ENCODE peak calls at places on chromosome 11, in seven cellular contexts. One of them, this sample, is unnamed.
A peak's percentile ranks its signal among the peaks of the same experiment; 100 is the strongest.

GRCh38 chr11:68038226-68038717 is 553 bp upstream of the TCIRG1 start:
- DNase-seq in Karpas-422: no peak
- DNase-seq in GM23338: no peak
- DNase-seq in CD4-positive, alpha-beta T cell: no peak
- DNase-seq in caudate nucleus: no peak
- DNase-seq in OCI-LY7: peak; percentile 27
- DNase-seq in fibroblast of lung: no peak
- DNase-seq in this sample: no peak

GRCh38 chr11:7513210-7514098 is at the start of gene PPFIBP2:
- DNase-seq in Karpas-422: peak; percentile 90
- DNase-seq in GM23338: peak; percentile 89
- DNase-seq in CD4-positive, alpha-beta T cell: peak; percentile 70
- DNase-seq in caudate nucleus: peak; percentile 81
- DNase-seq in OCI-LY7: peak; percentile 86
- DNase-seq in fibroblast of lung: peak; percentile 61
- DNase-seq in this sample: peak; percentile 91

GRCh38 chr11:17978553-17979287 is 34.1 kb downstream of the SERGEF start:
- DNase-seq in Karpas-422: peak; percentile 81
- DNase-seq in GM23338: peak; percentile 83
- DNase-seq in CD4-positive, alpha-beta T cell: no peak
- DNase-seq in caudate nucleus: peak; percentile 27
- DNase-seq in OCI-LY7: peak; percentile 26
- DNase-seq in fibroblast of lung: peak; percentile 56
- DNase-seq in this sample: no peak

GRCh38 chr11:13963949-13964770 is 1.6 kb downstream of the SPON1 start:
- DNase-seq in Karpas-422: no peak
- DNase-seq in GM23338: peak; percentile 55
- DNase-seq in CD4-positive, alpha-beta T cell: peak; percentile 3
- DNase-seq in caudate nucleus: peak; percentile 24
- DNase-seq in OCI-LY7: no peak
- DNase-seq in fibroblast of lung: no peak
- DNase-seq in this sample: peak; percentile 82

GRCh38 chr11:15826826-15827225 is 529.5 kb downstream of the SOX6 start:
- DNase-seq in Karpas-422: peak; percentile 73
- DNase-seq in GM23338: peak; percentile 84
- DNase-seq in CD4-positive, alpha-beta T cell: no peak
- DNase-seq in caudate nucleus: peak; percentile 23
- DNase-seq in OCI-LY7: peak; percentile 32
- DNase-seq in fibroblast of lung: peak; percentile 22
- DNase-seq in this sample: peak; percentile 75

GRCh38 chr11:116224889-116225200 is 547.9 kb downstream of the BUD13 start:
- DNase-seq in Karpas-422: no peak
- DNase-seq in GM23338: no peak
- DNase-seq in CD4-positive, alpha-beta T cell: no peak
- DNase-seq in caudate nucleus: no peak
- DNase-seq in OCI-LY7: no peak
- DNase-seq in fibroblast of lung: no peak
- DNase-seq in this sample: no peak

GRCh38 chr11:45820211-45820857 is 15.4 kb downstream of the SLC35C1 start:
- DNase-seq in Karpas-422: no peak
- DNase-seq in GM23338: no peak
- DNase-seq in CD4-positive, alpha-beta T cell: no peak
- DNase-seq in caudate nucleus: no peak
- DNase-seq in OCI-LY7: no peak
- DNase-seq in fibroblast of lung: no peak
- DNase-seq in this sample: no peak

GRCh38 chr11:1348748-1349073 is 39.3 kb upstream of the TOLLIP start:
- DNase-seq in Karpas-422: no peak
- DNase-seq in GM23338: no peak
- DNase-seq in CD4-positive, alpha-beta T cell: no peak
- DNase-seq in caudate nucleus: no peak
- DNase-seq in OCI-LY7: no peak
- DNase-seq in fibroblast of lung: no peak
- DNase-seq in this sample: no peak

GRCh38 chr11:5605849-5606248 is 9.4 kb downstream of the TRIM6 start:
- DNase-seq in Karpas-422: peak; percentile 51
- DNase-seq in GM23338: no peak
- DNase-seq in CD4-positive, alpha-beta T cell: no peak
- DNase-seq in caudate nucleus: no peak
- DNase-seq in OCI-LY7: peak; percentile 18
- DNase-seq in fibroblast of lung: peak; percentile 86
- DNase-seq in this sample: no peak

GRCh38 chr11:77188912-77189491 is 61.0 kb downstream of the MYO7A start:
- DNase-seq in Karpas-422: no peak
- DNase-seq in GM23338: peak; percentile 64
- DNase-seq in CD4-positive, alpha-beta T cell: no peak
- DNase-seq in caudate nucleus: no peak
- DNase-seq in OCI-LY7: no peak
- DNase-seq in fibroblast of lung: no peak
- DNase-seq in this sample: no peak

GRCh38 chr11:122050021-122050710 is 65.8 kb downstream of the BLID start:
- DNase-seq in Karpas-422: no peak
- DNase-seq in GM23338: no peak
- DNase-seq in CD4-positive, alpha-beta T cell: no peak
- DNase-seq in caudate nucleus: no peak
- DNase-seq in OCI-LY7: no peak
- DNase-seq in fibroblast of lung: no peak
- DNase-seq in this sample: no peak

GRCh38 chr11:16605440-16605970 is 132.9 kb upstream of the C11orf58 start:
- DNase-seq in Karpas-422: no peak
- DNase-seq in GM23338: peak; percentile 74
- DNase-seq in CD4-positive, alpha-beta T cell: no peak
- DNase-seq in caudate nucleus: no peak
- DNase-seq in OCI-LY7: no peak
- DNase-seq in fibroblast of lung: peak; percentile 51
- DNase-seq in this sample: peak; percentile 48

GRCh38 chr11:129795089-129795488 is 20.6 kb upstream of the TMEM45B start:
- DNase-seq in Karpas-422: no peak
- DNase-seq in GM23338: no peak
- DNase-seq in CD4-positive, alpha-beta T cell: no peak
- DNase-seq in caudate nucleus: no peak
- DNase-seq in OCI-LY7: no peak
- DNase-seq in fibroblast of lung: no peak
- DNase-seq in this sample: no peak

GRCh38 chr11:61380914-61381313 is 11.5 kb upstream of the TMEM216 start:
- DNase-seq in Karpas-422: peak; percentile 29
- DNase-seq in GM23338: no peak
- DNase-seq in CD4-positive, alpha-beta T cell: no peak
- DNase-seq in caudate nucleus: no peak
- DNase-seq in OCI-LY7: no peak
- DNase-seq in fibroblast of lung: no peak
- DNase-seq in this sample: no peak

GRCh38 chr11:61377461-61378160 is 14.8 kb upstream of the TMEM216 start:
- DNase-seq in Karpas-422: no peak
- DNase-seq in GM23338: no peak
- DNase-seq in CD4-positive, alpha-beta T cell: no peak
- DNase-seq in caudate nucleus: no peak
- DNase-seq in OCI-LY7: no peak
- DNase-seq in fibroblast of lung: peak; percentile 18
- DNase-seq in this sample: no peak

GRCh38 chr11:61375709-61376108 is 13.5 kb downstream of the TMEM138 start:
- DNase-seq in Karpas-422: no peak
- DNase-seq in GM23338: no peak
- DNase-seq in CD4-positive, alpha-beta T cell: no peak
- DNase-seq in caudate nucleus: no peak
- DNase-seq in OCI-LY7: no peak
- DNase-seq in fibroblast of lung: no peak
- DNase-seq in this sample: no peak

GRCh38 chr11:61384271-61385242 is 7.8 kb upstream of the TMEM216 start:
- DNase-seq in Karpas-422: peak; percentile 57
- DNase-seq in GM23338: peak; percentile 72
- DNase-seq in CD4-positive, alpha-beta T cell: no peak
- DNase-seq in caudate nucleus: no peak
- DNase-seq in OCI-LY7: peak; percentile 18
- DNase-seq in fibroblast of lung: peak; percentile 48
- DNase-seq in this sample: no peak

GRCh38 chr11:61378713-61379313 is 13.6 kb upstream of the TMEM216 start:
- DNase-seq in Karpas-422: no peak
- DNase-seq in GM23338: no peak
- DNase-seq in CD4-positive, alpha-beta T cell: no peak
- DNase-seq in caudate nucleus: no peak
- DNase-seq in OCI-LY7: no peak
- DNase-seq in fibroblast of lung: peak; percentile 98
- DNase-seq in this sample: no peak
- H3K27ac ChIP-seq in Karpas-422: no peak overlapping the region
- H3K27ac ChIP-seq in GM23338: no peak overlapping the region
- H3K27ac ChIP-seq in CD4-positive, alpha-beta T cell: no peak overlapping the region
- H3K27ac ChIP-seq in caudate nucleus: no peak overlapping the region
- H3K27ac ChIP-seq in OCI-LY7: no peak overlapping the region
- H3K27ac ChIP-seq in fibroblast of lung: peak overlapping the region; percentile 69
- H3K27ac ChIP-seq in this sample: no peak overlapping the region

DNA sequence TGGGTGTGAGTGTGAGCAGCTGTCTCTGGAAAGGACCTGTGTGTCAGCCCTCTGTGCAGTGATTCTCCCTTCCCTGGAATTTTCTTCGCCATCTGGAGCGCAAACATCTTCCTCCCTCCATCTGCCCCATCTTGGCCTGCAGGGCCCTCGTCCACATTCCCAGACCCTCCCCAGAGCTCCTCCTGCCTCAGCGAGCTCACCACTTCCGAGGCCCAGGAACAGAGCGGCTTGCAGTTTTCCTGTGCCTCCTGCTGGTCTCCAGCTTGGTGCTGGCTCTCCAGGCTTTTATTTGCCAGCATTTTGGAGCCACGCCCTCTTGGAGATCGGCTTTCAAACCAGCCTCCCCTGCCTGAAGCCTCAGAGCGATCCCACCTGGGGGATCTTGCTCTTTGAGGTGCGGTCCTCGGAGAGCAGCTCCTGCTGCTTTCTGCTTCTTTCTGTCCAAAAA is at the start of gene GPHA2:
- DNase-seq in Karpas-422: no peak
- DNase-seq in GM23338: peak; percentile 90
- DNase-seq in CD4-positive, alpha-beta T cell: no peak
- DNase-seq in caudate nucleus: no peak
- DNase-seq in OCI-LY7: no peak
- DNase-seq in fibroblast of lung: peak; percentile 38
- DNase-seq in this sample: no peak
- H3K27ac ChIP-seq in Karpas-422: no peak within 1 kb of the TSS
- H3K27ac ChIP-seq in GM23338: no peak within 1 kb of the TSS
- H3K27ac ChIP-seq in CD4-positive, alpha-beta T cell: no peak within 1 kb of the TSS
- H3K27ac ChIP-seq in caudate nucleus: no peak within 1 kb of the TSS
- H3K27ac ChIP-seq in OCI-LY7: no peak within 1 kb of the TSS
- H3K27ac ChIP-seq in fibroblast of lung: no peak within 1 kb of the TSS
- H3K27ac ChIP-seq in this sample: no peak within 1 kb of the TSS

GRCh38 chr11:59197990-59198389 is 14.7 kb downstream of the MPEG1 start:
- DNase-seq in Karpas-422: no peak
- DNase-seq in GM23338: no peak
- DNase-seq in CD4-positive, alpha-beta T cell: no peak
- DNase-seq in caudate nucleus: peak; percentile 54
- DNase-seq in OCI-LY7: no peak
- DNase-seq in fibroblast of lung: peak; percentile 71
- DNase-seq in this sample: peak; percentile 98
- H3K27ac ChIP-seq in Karpas-422: no peak overlapping the region
- H3K27ac ChIP-seq in GM23338: no peak overlapping the region
- H3K27ac ChIP-seq in CD4-positive, alpha-beta T cell: no peak overlapping the region
- H3K27ac ChIP-seq in caudate nucleus: no peak overlapping the region
- H3K27ac ChIP-seq in OCI-LY7: no peak overlapping the region
- H3K27ac ChIP-seq in fibroblast of lung: no peak overlapping the region
- H3K27ac ChIP-seq in this sample: no peak overlapping the region

GRCh38 chr11:69703711-69704507 is at the start of gene FGF19:
- DNase-seq in Karpas-422: no peak
- DNase-seq in GM23338: peak; percentile 87
- DNase-seq in CD4-positive, alpha-beta T cell: no peak
- DNase-seq in caudate nucleus: no peak
- DNase-seq in OCI-LY7: no peak
- DNase-seq in fibroblast of lung: no peak
- DNase-seq in this sample: no peak

GRCh38 chr11:69700278-69701140 is 3.3 kb downstream of the FGF19 start:
- DNase-seq in Karpas-422: no peak
- DNase-seq in GM23338: peak; percentile 86
- DNase-seq in CD4-positive, alpha-beta T cell: no peak
- DNase-seq in caudate nucleus: no peak
- DNase-seq in OCI-LY7: no peak
- DNase-seq in fibroblast of lung: peak; percentile 72
- DNase-seq in this sample: no peak

GRCh38 chr11:69704508-69705245 is 855 bp upstream of the FGF19 start:
- DNase-seq in Karpas-422: no peak
- DNase-seq in GM23338: peak; percentile 98
- DNase-seq in CD4-positive, alpha-beta T cell: no peak
- DNase-seq in caudate nucleus: no peak
- DNase-seq in OCI-LY7: no peak
- DNase-seq in fibroblast of lung: no peak
- DNase-seq in this sample: no peak

GRCh38 chr11:69702769-69703510 is 882 bp downstream of the FGF19 start:
- DNase-seq in Karpas-422: no peak
- DNase-seq in GM23338: peak; percentile 76
- DNase-seq in CD4-positive, alpha-beta T cell: no peak
- DNase-seq in caudate nucleus: no peak
- DNase-seq in OCI-LY7: no peak
- DNase-seq in fibroblast of lung: no peak
- DNase-seq in this sample: peak; percentile 71

DNA sequence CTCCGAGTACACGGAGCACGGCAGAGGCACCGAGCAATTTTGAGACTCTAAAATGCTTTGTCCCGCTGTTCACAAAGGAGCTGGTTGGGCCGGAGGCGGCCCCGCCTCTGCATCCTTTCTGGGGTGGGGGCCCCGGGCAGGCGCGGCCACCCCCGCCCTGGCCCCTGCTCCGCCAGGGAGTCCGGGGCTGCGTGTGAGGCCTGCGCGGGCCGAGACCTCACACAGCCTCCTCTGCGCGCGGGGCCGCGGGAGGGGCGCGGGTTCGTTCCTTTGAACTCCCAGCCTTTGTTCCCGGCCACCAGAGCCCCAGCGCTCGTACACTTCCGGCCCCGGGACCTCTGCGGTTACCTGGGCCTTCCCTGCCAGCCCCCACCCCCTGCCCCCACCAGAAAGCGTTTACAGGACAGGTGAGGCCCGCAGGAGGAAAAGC is 1.6 kb downstream of the FGF19 start:
- DNase-seq in Karpas-422: no peak
- DNase-seq in GM23338: peak; percentile 93
- DNase-seq in CD4-positive, alpha-beta T cell: no peak
- DNase-seq in caudate nucleus: no peak
- DNase-seq in OCI-LY7: no peak
- DNase-seq in fibroblast of lung: no peak
- DNase-seq in this sample: no peak
- H3K27ac ChIP-seq in Karpas-422: no peak overlapping the region
- H3K27ac ChIP-seq in GM23338: peak overlapping the region; percentile 91
- H3K27ac ChIP-seq in CD4-positive, alpha-beta T cell: no peak overlapping the region
- H3K27ac ChIP-seq in caudate nucleus: no peak overlapping the region
- H3K27ac ChIP-seq in OCI-LY7: no peak overlapping the region
- H3K27ac ChIP-seq in fibroblast of lung: no peak overlapping the region
- H3K27ac ChIP-seq in this sample: no peak overlapping the region